ENCODE peak calls at places on chromosomes 11 and 22, in eight cellular contexts. N, D, M, J, F, Q, U and C are unnamed samples.
A peak's percentile ranks its signal among the peaks of the same experiment; 100 is the strongest.

GRCh38 chr11:27296406-27296994 is 66.5 kb downstream of the CCDC34 start:
- DNase-seq in N (no peak), D (no peak), M (peak; percentile 45), J (no peak), F (peak; percentile 79), Q (no peak), U (no peak), C (peak; percentile 68)

GRCh38 chr22:40728731-40729189 is 49.5 kb downstream of the MCHR1 start:
- DNase-seq in N (peak; percentile 36), D (no peak), M (peak; percentile 68), J (peak; percentile 23), F (peak; percentile 62), Q (no peak), U (no peak), C (no peak)

GRCh38 chr11:105673089-105673488 is 63.2 kb downstream of the GRIA4 start:
- DNase-seq in N (no peak), D (no peak), M (peak; percentile 35), J (no peak), F (peak; percentile 59), Q (peak; percentile 18), U (no peak), C (peak; percentile 5)

GRCh38 chr11:24295360-24295759 is 201.5 kb upstream of the LUZP2 start:
- DNase-seq in N (no peak), D (no peak), M (no peak), J (no peak), F (no peak), Q (no peak), U (peak; percentile 72), C (no peak)

GRCh38 chr11:35682230-35683195 is 19.9 kb downstream of the TRIM44 start:
- DNase-seq in N (no peak), D (no peak), M (no peak), J (no peak), F (peak; percentile 21), Q (peak; percentile 52), U (no peak), C (no peak)

GRCh38 chr22:31081963-31082605 is 966 bp downstream of the SMTN start:
- DNase-seq in N (no peak), D (no peak), M (peak; percentile 84), J (no peak), F (peak; percentile 42), Q (no peak), U (no peak), C (peak; percentile 38)

GRCh38 chr11:126753990-126754389 is 246.6 kb downstream of the KIRREL3 start:
- DNase-seq in N (no peak), D (no peak), M (no peak), J (no peak), F (no peak), Q (no peak), U (no peak), C (no peak)

GRCh38 chr11:128058580-128059208 is 528.7 kb downstream of the ETS1 start:
- DNase-seq in N (no peak), D (no peak), M (no peak), J (no peak), F (no peak), Q (no peak), U (no peak), C (no peak)

GRCh38 chr11:47004595-47005033 is 68.1 kb downstream of the CSTPP1 start:
- DNase-seq in N (no peak), D (peak; percentile 72), M (peak; percentile 61), J (no peak), F (peak; percentile 98), Q (peak; percentile 73), U (peak; percentile 93), C (no peak)

GRCh38 chr22:50186789-50187523 is 1.2 kb downstream of the TRABD start:
- DNase-seq in N (no peak), D (peak; percentile 53), M (peak; percentile 17), J (no peak), F (peak; percentile 29), Q (peak; percentile 81), U (no peak), C (peak; percentile 80)

GRCh38 chr11:17145972-17146371 is 61.8 kb downstream of the PIK3C2A start:
- DNase-seq in N (no peak), D (no peak), M (no peak), J (no peak), F (no peak), Q (no peak), U (no peak), C (no peak)

GRCh38 chr11:71500601-71501021 is 26.5 kb upstream of the KRTAP5-7 start:
- DNase-seq in N (no peak), D (no peak), M (no peak), J (no peak), F (peak; percentile 27), Q (peak; percentile 34), U (no peak), C (no peak)

GRCh38 chr11:47299078-47299477 is 29.1 kb downstream of the MADD start:
- DNase-seq in N (no peak), D (no peak), M (no peak), J (no peak), F (no peak), Q (no peak), U (no peak), C (no peak)

GRCh38 chr11:387193-387793 is 6.7 kb upstream of the PKP3 start:
- DNase-seq in N (no peak), D (no peak), M (no peak), J (no peak), F (no peak), Q (no peak), U (no peak), C (no peak)

GRCh38 chr22:31912402-31912733 is 32.0 kb upstream of the YWHAH start:
- DNase-seq in N (no peak), D (no peak), M (no peak), J (no peak), F (peak; percentile 56), Q (no peak), U (no peak), C (no peak)

GRCh38 chr22:36295247-36295646 is 42.3 kb downstream of the APOL1 start:
- DNase-seq in N (no peak), D (no peak), M (no peak), J (no peak), F (no peak), Q (no peak), U (no peak), C (no peak)

GRCh38 chr22:36292823-36293530 is 40.0 kb downstream of the APOL1 start:
- DNase-seq in N (no peak), D (no peak), M (no peak), J (no peak), F (no peak), Q (no peak), U (no peak), C (peak; percentile 48)

GRCh38 chr22:36294293-36294620 is 41.3 kb downstream of the APOL1 start:
- DNase-seq in N (no peak), D (no peak), M (no peak), J (no peak), F (no peak), Q (no peak), U (no peak), C (no peak)

GRCh38 chr22:36294801-36295200 is 41.9 kb downstream of the APOL1 start:
- DNase-seq in N (no peak), D (no peak), M (no peak), J (no peak), F (no peak), Q (no peak), U (no peak), C (no peak)

GRCh38 chr22:36293606-36294292 is 40.8 kb downstream of the APOL1 start:
- DNase-seq in N (no peak), D (no peak), M (no peak), J (no peak), F (no peak), Q (no peak), U (no peak), C (peak; percentile 39)
- H3K4me3 ChIP-seq in N (no peak overlapping the region), D (no peak overlapping the region), M (no peak overlapping the region), J (no peak overlapping the region), F (no peak overlapping the region), Q (no peak overlapping the region), U (no peak overlapping the region), C (no peak overlapping the region)

GRCh38 chr11:70421123-70421522 is 22.8 kb downstream of the CTTN start:
- DNase-seq in N (no peak), D (peak; percentile 72), M (no peak), J (no peak), F (no peak), Q (no peak), U (no peak), C (no peak)

GRCh38 chr11:70420496-70420895 is 22.2 kb downstream of the CTTN start:
- DNase-seq in N (no peak), D (peak; percentile 60), M (no peak), J (no peak), F (no peak), Q (no peak), U (no peak), C (no peak)

GRCh38 chr11:70418130-70418529 is 19.8 kb downstream of the CTTN start:
- DNase-seq in N (no peak), D (no peak), M (no peak), J (no peak), F (no peak), Q (no peak), U (no peak), C (no peak)

GRCh38 chr11:70419307-70420007 is 21.1 kb downstream of the CTTN start:
- DNase-seq in N (no peak), D (no peak), M (no peak), J (no peak), F (no peak), Q (no peak), U (no peak), C (no peak)

DNA sequence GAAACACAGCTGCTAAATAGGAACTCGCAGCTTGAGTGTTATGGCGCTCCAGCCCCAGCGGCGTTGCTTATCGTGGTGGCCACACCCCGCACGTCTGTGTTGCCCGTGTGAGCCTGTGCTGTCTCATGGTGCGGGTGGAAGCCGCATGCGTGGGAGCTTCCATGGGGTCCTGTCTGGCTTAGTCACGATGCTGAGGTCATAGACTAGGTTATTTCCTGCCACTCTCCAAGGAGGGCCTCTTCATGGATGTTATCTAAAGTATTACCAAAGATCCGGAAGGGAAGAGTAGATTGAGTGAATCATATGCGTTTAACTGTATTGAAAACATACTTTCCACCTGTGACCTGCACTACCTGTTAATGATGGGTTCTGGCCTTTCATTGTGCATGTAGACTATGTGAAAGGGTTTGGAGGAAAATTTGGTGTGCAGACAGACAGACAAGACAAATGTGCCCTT is 21.7 kb downstream of the CTTN start:
- DNase-seq in N (no peak), D (peak; percentile 76), M (no peak), J (no peak), F (peak; percentile 81), Q (no peak), U (no peak), C (no peak)
- H3K4me3 ChIP-seq in N (no peak overlapping the region), D (no peak overlapping the region), M (no peak overlapping the region), J (no peak overlapping the region), F (no peak overlapping the region), Q (no peak overlapping the region), U (no peak overlapping the region), C (no peak overlapping the region)

GRCh38 chr11:75429641-75429901 is 3.4 kb downstream of the KLHL35 start:
- DNase-seq in N (no peak), D (no peak), M (no peak), J (no peak), F (no peak), Q (no peak), U (no peak), C (no peak)
- H3K4me3 ChIP-seq in N (no peak overlapping the region), D (no peak overlapping the region), M (no peak overlapping the region), J (no peak overlapping the region), F (no peak overlapping the region), Q (peak overlapping the region; percentile 20), U (peak overlapping the region; percentile 55), C (no peak overlapping the region)

DNA sequence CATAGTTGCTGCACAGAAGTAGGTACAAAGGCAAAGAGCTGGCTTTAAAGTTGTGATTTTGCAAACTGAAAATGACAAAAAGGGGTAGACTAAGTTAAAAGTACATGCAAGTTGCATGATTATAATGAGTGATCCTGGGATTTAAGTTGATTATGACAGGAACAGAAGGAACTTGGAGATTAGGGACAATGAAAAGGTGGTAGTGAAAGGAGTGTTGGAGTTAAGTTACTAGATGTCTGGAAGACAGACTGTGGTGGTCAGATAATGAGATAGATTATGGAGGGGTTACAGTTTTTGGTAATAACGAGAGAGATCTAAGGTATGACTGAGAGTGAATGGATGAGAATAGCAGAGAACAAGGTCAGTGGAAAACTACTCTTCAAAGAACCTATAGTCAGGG is 7.7 kb upstream of the TMEM9B start:
- DNase-seq in N (no peak), D (no peak), M (no peak), J (no peak), F (no peak), Q (no peak), U (no peak), C (no peak)
- H3K4me3 ChIP-seq in N (no peak overlapping the region), D (no peak overlapping the region), M (no peak overlapping the region), J (no peak overlapping the region), F (no peak overlapping the region), Q (no peak overlapping the region), U (no peak overlapping the region), C (no peak overlapping the region)